ENCODE peak calls at places on chromosomes 13 and 19, in five cellular contexts. B is Ammon's horn, R is heart right ventricle, E is HTR-8/SVneo, Z is erythroblast. I is an unnamed sample.
A peak's percentile ranks its signal among the peaks of the same experiment; 100 is the strongest.

GRCh38 chr19:21314676-21315075 is 14.5 kb downstream of the ZNF708 start:
- DNase-seq in B (peak; percentile 22), R (no peak), E (no peak), Z (no peak), I (no peak)

GRCh38 chr19:37007587-37008220 is 70.5 kb upstream of the ZNF420 start:
- DNase-seq in Z (peak; percentile 32), E (no peak), B (peak; percentile 30), R (peak; percentile 87), I (no peak)

GRCh38 chr13:19681517-19681916 is 48.1 kb downstream of the MPHOSPH8 start:
- DNase-seq in B (no peak), R (no peak), Z (no peak), E (no peak), I (no peak)

GRCh38 chr19:39014037-39014436 is 18.3 kb downstream of the FBXO27 start:
- DNase-seq in R (no peak), E (no peak), B (no peak), Z (no peak), I (no peak)

GRCh38 chr19:48918801-48919247 is 14.7 kb upstream of the DHDH start:
- DNase-seq in E (peak; percentile 36), B (no peak), R (no peak), Z (no peak), I (peak; percentile 15)

GRCh38 chr13:33204130-33204927 is 81.2 kb downstream of the STARD13 start:
- DNase-seq in B (no peak), E (no peak), Z (no peak), R (peak; percentile 50), I (no peak)

GRCh38 chr13:86725105-86725504 is 925.9 kb upstream of the SLITRK6 start:
- DNase-seq in R (no peak), B (no peak), Z (no peak), E (no peak), I (peak; percentile 1)

GRCh38 chr13:36352350-36352749 is 6.2 kb upstream of the SPART start:
- DNase-seq in E (no peak), B (no peak), R (no peak), Z (no peak), I (no peak)

GRCh38 chr19:57560049-57560491 is 407 bp upstream of the ZNF550 start:
- DNase-seq in B (no peak), E (peak; percentile 65), R (peak; percentile 49), Z (no peak), I (peak; percentile 17)

GRCh38 chr19:28706693-28707092 is 506.3 kb downstream of the UQCRFS1 start:
- DNase-seq in Z (no peak), R (no peak), B (no peak), E (no peak), I (no peak)

GRCh38 chr13:95317037-95317989 is 16.1 kb upstream of the ABCC4 start:
- DNase-seq in E (no peak), Z (peak; percentile 90), B (no peak), R (no peak), I (peak; percentile 77)

GRCh38 chr13:36910545-36910944 is 9.5 kb downstream of the SMAD9 start:
- DNase-seq in Z (no peak), B (no peak), R (no peak), E (no peak), I (no peak)

GRCh38 chr19:56301886-56302620 is 12.6 kb downstream of the ZSCAN5A start:
- DNase-seq in B (no peak), Z (no peak), R (no peak), E (no peak), I (no peak)

GRCh38 chr19:17605761-17606745 is 50.6 kb downstream of the COLGALT1 start:
- DNase-seq in E (peak; percentile 92), R (peak; percentile 67), Z (peak; percentile 88), B (peak; percentile 67), I (peak; percentile 83)

GRCh38 chr13:58584610-58585009 is 953.1 kb downstream of the PCDH17 start:
- DNase-seq in E (no peak), R (no peak), Z (no peak), B (no peak), I (no peak)

GRCh38 chr19:42658148-42658547 is 63.4 kb upstream of the CEACAM8 start:
- DNase-seq in E (no peak), B (no peak), R (no peak), Z (no peak), I (no peak)

GRCh38 chr19:49441210-49441959 is at the start of gene SLC17A7:
- DNase-seq in B (no peak), R (peak; percentile 61), Z (no peak), E (peak; percentile 43), I (peak; percentile 32)

GRCh38 chr13:48746816-48747215 is 93.1 kb downstream of the CYSLTR2 start:
- DNase-seq in B (no peak), R (no peak), Z (no peak), E (no peak), I (no peak)